ENCODE peak calls at places on chromosome 20, in nine cellular contexts. One of them, this sample, is unnamed.

GRCh38 chr20:45019027-45019763 is 52.9 kb downstream of the STK4 start:
- DNase-seq in ovary: no peak
- DNase-seq in heart right ventricle: no peak
- DNase-seq in aorta: no peak
- DNase-seq in endothelial cell of umbilical vein: no peak
- DNase-seq in cardiac muscle cell: no peak
- DNase-seq in effector memory CD4-positive, alpha-beta T cell: no peak
- DNase-seq in body of pancreas: no peak
- DNase-seq in neural progenitor cell: no peak
- DNase-seq in this sample: no peak

GRCh38 chr20:54133434-54134427 is 40.1 kb downstream of the CYP24A1 start:
- DNase-seq in ovary: no peak
- DNase-seq in heart right ventricle: no peak
- DNase-seq in aorta: no peak
- DNase-seq in endothelial cell of umbilical vein: no peak
- DNase-seq in cardiac muscle cell: no peak
- DNase-seq in effector memory CD4-positive, alpha-beta T cell: no peak
- DNase-seq in body of pancreas: no peak
- DNase-seq in neural progenitor cell: peak
- DNase-seq in this sample: no peak

GRCh38 chr20:24492031-24492607 is 22.7 kb downstream of the SYNDIG1 start:
- DNase-seq in ovary: no peak
- DNase-seq in heart right ventricle: no peak
- DNase-seq in aorta: peak
- DNase-seq in endothelial cell of umbilical vein: no peak
- DNase-seq in cardiac muscle cell: no peak
- DNase-seq in effector memory CD4-positive, alpha-beta T cell: no peak
- DNase-seq in body of pancreas: no peak
- DNase-seq in neural progenitor cell: peak
- DNase-seq in this sample: no peak

GRCh38 chr20:64192406-64192805 is 28.2 kb downstream of the MYT1 start:
- DNase-seq in ovary: no peak
- DNase-seq in heart right ventricle: no peak
- DNase-seq in aorta: no peak
- DNase-seq in endothelial cell of umbilical vein: no peak
- DNase-seq in cardiac muscle cell: peak
- DNase-seq in effector memory CD4-positive, alpha-beta T cell: no peak
- DNase-seq in body of pancreas: no peak
- DNase-seq in neural progenitor cell: peak
- DNase-seq in this sample: no peak

GRCh38 chr20:36384022-36384619 is 78.0 kb downstream of the DLGAP4 start:
- DNase-seq in ovary: peak
- DNase-seq in heart right ventricle: no peak
- DNase-seq in aorta: no peak
- DNase-seq in endothelial cell of umbilical vein: peak
- DNase-seq in cardiac muscle cell: peak
- DNase-seq in effector memory CD4-positive, alpha-beta T cell: no peak
- DNase-seq in body of pancreas: no peak
- DNase-seq in neural progenitor cell: peak
- DNase-seq in this sample: peak

GRCh38 chr20:10433014-10433622 is 904 bp downstream of the MKKS start:
- DNase-seq in ovary: peak
- DNase-seq in heart right ventricle: no peak
- DNase-seq in aorta: no peak
- DNase-seq in endothelial cell of umbilical vein: peak
- DNase-seq in cardiac muscle cell: no peak
- DNase-seq in effector memory CD4-positive, alpha-beta T cell: no peak
- DNase-seq in body of pancreas: no peak
- DNase-seq in neural progenitor cell: peak
- DNase-seq in this sample: no peak

GRCh38 chr20:50655325-50655880 is 35.9 kb downstream of the RIPOR3 start:
- DNase-seq in ovary: peak
- DNase-seq in heart right ventricle: peak
- DNase-seq in aorta: no peak
- DNase-seq in endothelial cell of umbilical vein: no peak
- DNase-seq in cardiac muscle cell: no peak
- DNase-seq in effector memory CD4-positive, alpha-beta T cell: no peak
- DNase-seq in body of pancreas: no peak
- DNase-seq in neural progenitor cell: peak
- DNase-seq in this sample: no peak

GRCh38 chr20:9609892-9610502 is 95.6 kb downstream of the LAMP5 start:
- DNase-seq in ovary: peak
- DNase-seq in heart right ventricle: no peak
- DNase-seq in aorta: no peak
- DNase-seq in endothelial cell of umbilical vein: peak
- DNase-seq in cardiac muscle cell: peak
- DNase-seq in effector memory CD4-positive, alpha-beta T cell: no peak
- DNase-seq in body of pancreas: peak
- DNase-seq in neural progenitor cell: peak
- DNase-seq in this sample: peak

GRCh38 chr20:1083431-1084080 is 34.8 kb upstream of the PSMF1 start:
- DNase-seq in ovary: no peak
- DNase-seq in heart right ventricle: no peak
- DNase-seq in aorta: no peak
- DNase-seq in endothelial cell of umbilical vein: no peak
- DNase-seq in cardiac muscle cell: no peak
- DNase-seq in effector memory CD4-positive, alpha-beta T cell: no peak
- DNase-seq in body of pancreas: no peak
- DNase-seq in neural progenitor cell: no peak
- DNase-seq in this sample: no peak

GRCh38 chr20:47235853-47236638 is 120.5 kb downstream of the ZMYND8 start:
- DNase-seq in ovary: no peak
- DNase-seq in heart right ventricle: no peak
- DNase-seq in aorta: no peak
- DNase-seq in endothelial cell of umbilical vein: no peak
- DNase-seq in cardiac muscle cell: no peak
- DNase-seq in effector memory CD4-positive, alpha-beta T cell: no peak
- DNase-seq in body of pancreas: no peak
- DNase-seq in neural progenitor cell: no peak
- DNase-seq in this sample: no peak
- H3K27ac ChIP-seq in ovary: no peak
- H3K27ac ChIP-seq in heart right ventricle: no peak
- H3K27ac ChIP-seq in aorta: no peak
- H3K27ac ChIP-seq in endothelial cell of umbilical vein: no peak
- H3K27ac ChIP-seq in cardiac muscle cell: no peak
- H3K27ac ChIP-seq in effector memory CD4-positive, alpha-beta T cell: no peak
- H3K27ac ChIP-seq in body of pancreas: no peak
- H3K27ac ChIP-seq in neural progenitor cell: no peak
- H3K27ac ChIP-seq in this sample: no peak

GRCh38 chr20:58235010-58235409 is 6.6 kb upstream of the ANKRD60 start:
- DNase-seq in ovary: no peak
- DNase-seq in heart right ventricle: no peak
- DNase-seq in aorta: no peak
- DNase-seq in endothelial cell of umbilical vein: no peak
- DNase-seq in cardiac muscle cell: no peak
- DNase-seq in effector memory CD4-positive, alpha-beta T cell: no peak
- DNase-seq in body of pancreas: no peak
- DNase-seq in neural progenitor cell: no peak
- DNase-seq in this sample: no peak

GRCh38 chr20:58239216-58239615 is 10.8 kb upstream of the ANKRD60 start:
- DNase-seq in ovary: no peak
- DNase-seq in heart right ventricle: no peak
- DNase-seq in aorta: no peak
- DNase-seq in endothelial cell of umbilical vein: no peak
- DNase-seq in cardiac muscle cell: no peak
- DNase-seq in effector memory CD4-positive, alpha-beta T cell: no peak
- DNase-seq in body of pancreas: no peak
- DNase-seq in neural progenitor cell: no peak
- DNase-seq in this sample: peak

GRCh38 chr20:58238490-58238889 is 10.0 kb upstream of the ANKRD60 start:
- DNase-seq in ovary: no peak
- DNase-seq in heart right ventricle: no peak
- DNase-seq in aorta: no peak
- DNase-seq in endothelial cell of umbilical vein: no peak
- DNase-seq in cardiac muscle cell: no peak
- DNase-seq in effector memory CD4-positive, alpha-beta T cell: no peak
- DNase-seq in body of pancreas: no peak
- DNase-seq in neural progenitor cell: no peak
- DNase-seq in this sample: no peak

GRCh38 chr20:58236612-58237317 is 8.3 kb upstream of the ANKRD60 start:
- DNase-seq in ovary: peak
- DNase-seq in heart right ventricle: peak
- DNase-seq in aorta: peak
- DNase-seq in endothelial cell of umbilical vein: peak
- DNase-seq in cardiac muscle cell: peak
- DNase-seq in effector memory CD4-positive, alpha-beta T cell: peak
- DNase-seq in body of pancreas: peak
- DNase-seq in neural progenitor cell: peak
- DNase-seq in this sample: peak

DNA sequence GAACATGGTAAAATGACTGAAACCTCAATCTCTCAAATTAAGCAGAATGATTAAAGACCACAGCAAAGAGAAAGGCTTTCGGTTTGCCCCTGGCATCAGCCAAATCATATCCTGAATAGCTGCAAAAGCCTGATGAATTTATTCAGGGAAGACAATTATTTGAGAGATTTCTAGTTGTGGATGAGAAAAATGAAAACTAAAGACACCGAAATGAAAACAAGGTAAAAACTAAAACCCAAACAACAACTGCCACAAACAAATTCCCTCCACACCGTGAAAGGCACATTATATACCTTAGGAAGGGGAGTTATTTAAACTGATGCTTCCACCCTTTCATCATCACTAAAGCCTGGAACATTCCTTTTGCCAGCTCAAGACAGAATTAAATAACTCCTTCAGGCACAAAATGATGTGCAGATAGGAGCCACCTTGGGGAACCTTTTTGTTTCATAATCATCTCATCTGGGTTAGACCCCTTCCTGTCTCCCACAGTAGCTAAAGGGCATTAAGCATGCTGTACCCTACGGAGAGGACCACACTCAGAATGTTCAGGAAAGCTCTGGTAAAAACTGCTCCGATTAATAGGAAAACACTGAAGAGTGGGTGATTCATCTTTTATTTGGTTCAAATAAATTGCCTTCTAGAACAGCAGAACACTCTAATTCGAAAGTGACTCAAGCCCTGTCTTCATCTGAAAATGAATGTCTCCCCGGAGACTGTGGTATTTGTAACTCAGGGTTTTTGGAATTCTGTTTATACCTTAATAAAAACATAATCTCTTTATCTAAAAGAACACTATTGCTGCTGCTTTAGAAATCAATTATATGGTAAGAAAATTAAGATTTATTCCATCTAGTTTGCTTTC is 9.1 kb upstream of the ANKRD60 start:
- DNase-seq in ovary: no peak
- DNase-seq in heart right ventricle: no peak
- DNase-seq in aorta: no peak
- DNase-seq in endothelial cell of umbilical vein: no peak
- DNase-seq in cardiac muscle cell: no peak
- DNase-seq in effector memory CD4-positive, alpha-beta T cell: no peak
- DNase-seq in body of pancreas: no peak
- DNase-seq in neural progenitor cell: no peak
- DNase-seq in this sample: peak
- H3K4me3 ChIP-seq in ovary: no peak
- H3K4me3 ChIP-seq in heart right ventricle: peak
- H3K4me3 ChIP-seq in aorta: no peak
- H3K4me3 ChIP-seq in endothelial cell of umbilical vein: no peak
- H3K4me3 ChIP-seq in cardiac muscle cell: no peak
- H3K4me3 ChIP-seq in effector memory CD4-positive, alpha-beta T cell: peak
- H3K4me3 ChIP-seq in body of pancreas: no peak
- H3K4me3 ChIP-seq in neural progenitor cell: no peak
- H3K4me3 ChIP-seq in this sample: no peak

GRCh38 chr20:63104312-63105181 is 97.8 kb upstream of the BHLHE23 start:
- DNase-seq in ovary: no peak
- DNase-seq in heart right ventricle: peak
- DNase-seq in aorta: peak
- DNase-seq in endothelial cell of umbilical vein: no peak
- DNase-seq in cardiac muscle cell: no peak
- DNase-seq in effector memory CD4-positive, alpha-beta T cell: no peak
- DNase-seq in body of pancreas: no peak
- DNase-seq in neural progenitor cell: no peak
- DNase-seq in this sample: no peak
- H3K27ac ChIP-seq in ovary: no peak
- H3K27ac ChIP-seq in heart right ventricle: no peak
- H3K27ac ChIP-seq in aorta: no peak
- H3K27ac ChIP-seq in endothelial cell of umbilical vein: no peak
- H3K27ac ChIP-seq in cardiac muscle cell: no peak
- H3K27ac ChIP-seq in effector memory CD4-positive, alpha-beta T cell: no peak
- H3K27ac ChIP-seq in body of pancreas: no peak
- H3K27ac ChIP-seq in neural progenitor cell: no peak
- H3K27ac ChIP-seq in this sample: no peak

GRCh38 chr20:33812673-33813462 is 1.7 kb downstream of the CHMP4B start:
- DNase-seq in ovary: no peak
- DNase-seq in heart right ventricle: no peak
- DNase-seq in aorta: no peak
- DNase-seq in endothelial cell of umbilical vein: peak
- DNase-seq in cardiac muscle cell: peak
- DNase-seq in effector memory CD4-positive, alpha-beta T cell: no peak
- DNase-seq in body of pancreas: peak
- DNase-seq in neural progenitor cell: peak
- DNase-seq in this sample: no peak

GRCh38 chr20:33816191-33816590 is 5.0 kb downstream of the CHMP4B start:
- DNase-seq in ovary: no peak
- DNase-seq in heart right ventricle: no peak
- DNase-seq in aorta: no peak
- DNase-seq in endothelial cell of umbilical vein: no peak
- DNase-seq in cardiac muscle cell: no peak
- DNase-seq in effector memory CD4-positive, alpha-beta T cell: no peak
- DNase-seq in body of pancreas: no peak
- DNase-seq in neural progenitor cell: no peak
- DNase-seq in this sample: no peak

GRCh38 chr20:33811763-33812672 is 870 bp downstream of the CHMP4B start:
- DNase-seq in ovary: peak
- DNase-seq in heart right ventricle: peak
- DNase-seq in aorta: peak
- DNase-seq in endothelial cell of umbilical vein: peak
- DNase-seq in cardiac muscle cell: peak
- DNase-seq in effector memory CD4-positive, alpha-beta T cell: peak
- DNase-seq in body of pancreas: peak
- DNase-seq in neural progenitor cell: peak
- DNase-seq in this sample: peak

GRCh38 chr20:33815671-33816070 is 4.5 kb downstream of the CHMP4B start:
- DNase-seq in ovary: no peak
- DNase-seq in heart right ventricle: no peak
- DNase-seq in aorta: no peak
- DNase-seq in endothelial cell of umbilical vein: no peak
- DNase-seq in cardiac muscle cell: no peak
- DNase-seq in effector memory CD4-positive, alpha-beta T cell: no peak
- DNase-seq in body of pancreas: no peak
- DNase-seq in neural progenitor cell: no peak
- DNase-seq in this sample: no peak

GRCh38 chr20:33814238-33814712 is 3.1 kb downstream of the CHMP4B start:
- DNase-seq in ovary: no peak
- DNase-seq in heart right ventricle: no peak
- DNase-seq in aorta: no peak
- DNase-seq in endothelial cell of umbilical vein: peak
- DNase-seq in cardiac muscle cell: no peak
- DNase-seq in effector memory CD4-positive, alpha-beta T cell: no peak
- DNase-seq in body of pancreas: no peak
- DNase-seq in neural progenitor cell: no peak
- DNase-seq in this sample: no peak
- H3K4me3 ChIP-seq in ovary: no peak
- H3K4me3 ChIP-seq in heart right ventricle: no peak
- H3K4me3 ChIP-seq in aorta: no peak
- H3K4me3 ChIP-seq in endothelial cell of umbilical vein: no peak
- H3K4me3 ChIP-seq in cardiac muscle cell: no peak
- H3K4me3 ChIP-seq in effector memory CD4-positive, alpha-beta T cell: no peak
- H3K4me3 ChIP-seq in body of pancreas: no peak
- H3K4me3 ChIP-seq in neural progenitor cell: no peak
- H3K4me3 ChIP-seq in this sample: no peak

This sample was measured in brain microvascular endothelial cell.